ENCODE peak calls at places on chromosome 13, in five cellular contexts. Z is neuronal stem cell, N is GM23248, J is ovary, W is adrenal gland. R is an unnamed sample.

GRCh38 chr13:103883152-103883551 is 816.9 kb upstream of the SLC10A2 start:
- DNase-seq in N (peak), J (peak), Z (peak), W (peak), R (peak)

GRCh38 chr13:78194904-78195639 is 276.4 kb upstream of the EDNRB start:
- DNase-seq in N (peak), J (no peak), Z (peak), W (no peak), R (no peak)

GRCh38 chr13:79692846-79693245 is 211.9 kb downstream of the NDFIP2 start:
- DNase-seq in N (peak), Z (no peak), J (no peak), W (no peak), R (no peak)

GRCh38 chr13:49060698-49061387 is 85.1 kb downstream of the FNDC3A start:
- DNase-seq in J (no peak), Z (no peak), W (no peak), N (peak), R (no peak)

GRCh38 chr13:28347456-28348371 is 147.2 kb downstream of the FLT1 start:
- DNase-seq in W (no peak), N (no peak), Z (no peak), J (no peak), R (no peak)

GRCh38 chr13:87259479-87260083 is 411.6 kb upstream of the SLITRK5 start:
- DNase-seq in W (peak), J (no peak), N (peak), Z (no peak), R (no peak)

GRCh38 chr13:43879323-43880181 is at the start of the genes CCDC122 and LACC1:
- DNase-seq in Z (peak), J (peak), N (peak), W (peak), R (peak)

GRCh38 chr13:105569816-105570215 is 965.6 kb downstream of the EFNB2 start:
- DNase-seq in J (no peak), N (no peak), Z (no peak), W (no peak), R (no peak)

GRCh38 chr13:113448885-113449692 is 4.2 kb downstream of the ADPRHL1 start:
- DNase-seq in Z (no peak), W (peak), N (peak), J (peak), R (no peak)

GRCh38 chr13:100545684-100546061 is 42.9 kb downstream of the GGACT start:
- DNase-seq in Z (no peak), J (no peak), W (no peak), N (no peak), R (no peak)

GRCh38 chr13:83877901-83878300 is 4.4 kb downstream of the SLITRK1 start:
- DNase-seq in W (no peak), Z (no peak), J (no peak), N (no peak), R (no peak)

GRCh38 chr13:40813662-40814454 is 24.4 kb downstream of the SLC25A15 start:
- DNase-seq in W (no peak), Z (no peak), N (peak), J (no peak), R (no peak)

GRCh38 chr13:50392977-50393376 is 377.7 kb downstream of the KCNRG start:
- DNase-seq in J (no peak), N (peak), Z (no peak), W (no peak), R (no peak)

GRCh38 chr13:79901336-79901735 is 420.4 kb downstream of the NDFIP2 start:
- DNase-seq in Z (no peak), J (no peak), W (no peak), N (peak), R (no peak)

GRCh38 chr13:40608308-40608707 is 58.1 kb downstream of the FOXO1 start:
- DNase-seq in W (no peak), Z (no peak), J (no peak), N (no peak), R (no peak)

GRCh38 chr13:91347996-91348905 is 764 bp downstream of the MIR17HG start:
- DNase-seq in J (peak), W (peak), N (peak), Z (peak), R (peak)

GRCh38 chr13:99357149-99357596 is 50.0 kb upstream of the GPR183 start:
- DNase-seq in J (no peak), N (peak), Z (no peak), W (peak), R (no peak)

GRCh38 chr13:97125810-97126738 is 96.1 kb upstream of the MBNL2 start:
- DNase-seq in J (peak), W (peak), N (peak), Z (no peak), R (no peak)
- H3K4me3 ChIP-seq in J (no peak), W (no peak), N (peak), Z (no peak), R (no peak)

DNA sequence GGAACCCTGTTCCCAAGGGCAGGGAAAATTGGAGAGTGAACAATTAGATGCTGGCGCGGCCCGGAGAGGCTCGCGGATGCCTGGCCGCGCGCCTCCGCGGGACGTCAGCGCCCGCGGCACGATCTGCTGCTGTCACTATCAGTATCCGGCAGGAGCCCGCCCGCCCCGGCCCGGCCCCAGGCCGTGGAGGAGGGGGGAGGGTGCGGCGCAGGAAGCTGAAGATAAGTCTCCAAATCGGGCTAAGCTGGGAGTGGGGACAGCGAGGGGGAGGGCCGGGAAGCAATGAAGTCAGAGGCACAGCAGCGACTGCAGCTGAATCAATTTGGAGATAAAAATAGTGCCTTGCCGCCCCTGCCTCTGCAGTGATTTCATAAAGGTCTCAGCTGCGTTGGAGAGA is 441.5 kb upstream of the KLF12 start:
- DNase-seq in W (peak), Z (peak), N (peak), J (peak), R (peak)
- H3K4me3 ChIP-seq in W (no peak), Z (peak), N (peak), J (peak), R (no peak)

DNA sequence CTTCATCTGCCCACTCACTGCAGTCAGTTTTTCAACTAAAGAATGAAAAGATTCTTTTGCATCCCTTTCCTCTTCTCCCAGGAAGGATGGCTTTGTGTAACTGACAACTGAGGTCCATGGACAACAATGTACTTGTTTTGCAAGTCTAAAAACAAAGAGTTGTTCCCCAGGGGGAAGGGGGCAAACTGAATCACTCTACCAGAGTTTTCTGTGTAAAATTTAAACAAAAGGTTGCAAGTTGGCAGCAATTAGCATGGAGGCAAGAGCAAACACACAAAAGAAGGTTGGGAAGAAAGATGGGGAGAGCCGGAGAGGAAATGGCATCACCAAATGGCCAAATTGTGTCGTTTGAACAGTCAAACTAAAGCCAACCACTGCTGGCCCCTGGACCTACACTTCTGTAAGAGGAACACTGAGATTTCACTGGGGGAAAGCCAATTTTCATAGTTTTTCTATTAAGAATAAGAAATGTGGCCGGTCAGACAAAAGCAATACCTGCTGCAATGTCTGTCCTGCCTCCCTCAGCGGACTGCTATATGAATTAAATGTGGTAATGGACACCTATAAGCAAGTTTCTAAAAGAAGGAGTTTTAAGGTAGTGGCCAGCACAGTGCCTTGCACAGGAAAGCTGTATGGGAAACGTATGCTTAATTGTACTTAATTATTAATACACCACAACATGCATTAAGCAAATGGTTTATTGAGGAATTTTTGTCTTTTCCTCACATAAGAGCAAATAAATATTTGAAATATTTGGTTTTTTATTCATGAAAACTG is 16.1 kb upstream of the SACS start:
- DNase-seq in W (no peak), J (no peak), Z (no peak), N (no peak), R (no peak)
- H3K4me3 ChIP-seq in W (no peak), J (no peak), Z (no peak), N (no peak), R (no peak)

GRCh38 chr13:23377603-23378002 is 55.9 kb downstream of the SACS start:
- DNase-seq in N (no peak), W (no peak), Z (no peak), J (no peak), R (no peak)
- H3K4me3 ChIP-seq in N (peak), W (no peak), Z (no peak), J (no peak), R (no peak)

DNA sequence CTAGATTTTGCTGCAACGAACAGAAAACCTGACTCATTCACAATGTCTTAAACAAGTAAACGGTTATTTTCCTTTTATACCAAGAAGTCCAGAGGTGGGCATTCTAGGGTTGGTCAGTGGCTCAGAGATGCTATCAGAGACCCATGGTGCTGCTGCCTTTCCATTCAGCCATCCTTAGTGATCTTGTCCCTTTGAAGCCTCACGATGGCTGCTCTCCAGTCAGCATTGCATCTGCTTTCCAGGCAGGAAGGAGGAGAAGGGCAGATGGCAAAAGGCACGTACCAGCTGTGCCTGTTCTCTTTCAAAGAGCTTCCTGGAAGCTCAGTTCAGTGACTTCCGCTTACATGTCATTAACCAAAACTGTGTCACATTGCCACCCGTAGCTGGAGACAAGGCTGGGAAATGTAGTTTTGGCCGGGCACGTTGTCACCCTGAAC is 30.1 kb downstream of the WDFY2 start:
- DNase-seq in J (no peak), W (peak), Z (no peak), N (peak), R (no peak)
- H3K4me3 ChIP-seq in J (no peak), W (no peak), Z (no peak), N (peak), R (no peak)

GRCh38 chr13:33543089-33543459 is 257.5 kb upstream of the STARD13 start:
- DNase-seq in N (no peak), J (no peak), W (no peak), Z (no peak), R (no peak)

GRCh38 chr13:33542309-33543088 is 256.9 kb upstream of the STARD13 start:
- DNase-seq in W (peak), J (peak), N (peak), Z (peak), R (peak)

GRCh38 chr13:33536639-33537425 is 251.3 kb upstream of the STARD13 start:
- DNase-seq in N (peak), Z (no peak), W (no peak), J (no peak), R (no peak)

GRCh38 chr13:33541962-33542308 is 256.4 kb upstream of the STARD13 start:
- DNase-seq in Z (no peak), N (no peak), W (no peak), J (no peak), R (no peak)

GRCh38 chr13:33537691-33538090 is 252.1 kb upstream of the STARD13 start:
- DNase-seq in N (no peak), J (no peak), Z (no peak), W (no peak), R (no peak)
- H3K4me3 ChIP-seq in N (no peak), J (no peak), Z (no peak), W (no peak), R (no peak)

DNA sequence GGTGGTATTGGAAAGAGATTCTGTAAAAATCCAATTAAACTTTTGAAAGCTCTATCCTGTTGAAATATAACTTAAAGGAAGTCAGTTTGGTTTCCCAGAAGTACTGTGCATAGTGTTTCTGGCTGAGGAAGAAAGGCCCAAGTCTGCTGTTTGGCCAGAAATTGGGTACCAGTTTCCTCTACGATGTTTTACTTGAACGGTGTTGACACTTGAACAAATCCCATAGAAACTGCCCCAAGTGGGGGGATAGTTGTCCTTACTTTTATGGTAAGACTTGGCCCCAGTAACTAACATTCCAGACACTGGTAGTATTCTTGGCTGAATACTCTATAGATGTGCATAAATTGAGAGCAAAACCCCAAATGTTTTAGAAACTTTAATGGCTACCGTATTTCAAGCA is 14.2 kb downstream of the KLF5 start:
- DNase-seq in Z (no peak), W (no peak), N (no peak), J (no peak), R (no peak)
- H3K4me3 ChIP-seq in Z (no peak), W (no peak), N (no peak), J (no peak), R (no peak)

GRCh38 chr13:36674337-36675212 is 755 bp downstream of the SERTM1 start:
- DNase-seq in J (no peak), N (no peak), Z (no peak), W (no peak), R (no peak)

GRCh38 chr13:36675213-36675536 is 1.4 kb downstream of the SERTM1 start:
- DNase-seq in N (no peak), W (no peak), Z (no peak), J (no peak), R (no peak)

GRCh38 chr13:36673352-36673751 is 468 bp upstream of the SERTM1 start:
- DNase-seq in Z (no peak), J (no peak), N (no peak), W (no peak), R (no peak)

GRCh38 chr13:36673838-36674326 is at the start of gene SERTM1:
- DNase-seq in Z (peak), W (no peak), J (peak), N (peak), R (no peak)
- H3K4me3 ChIP-seq in Z (peak), W (no peak), J (peak), N (no peak), R (no peak)

R was measured in right lobe of liver.